ENCODE peak calls at places on chromosomes 2 and 18, in six cellular contexts. Y is GM12878, X is HepG2, N is upper lobe of left lung, K is A549, D is K562. B is an unnamed sample.

GRCh38 chr2:95698166-95698565 is 106.4 kb downstream of the TRIM43 start:
- ATAC-seq in N (no peak), Y (no peak), X (no peak), K (no peak), D (no peak), B (no peak)

GRCh38 chr2:160269365-160269764 is 69.3 kb upstream of the ITGB6 start:
- ATAC-seq in K (no peak), D (no peak), Y (no peak), N (peak), X (peak), B (no peak)

GRCh38 chr2:30188292-30188691 is 41.5 kb downstream of the YPEL5 start:
- ATAC-seq in K (no peak), N (no peak), D (no peak), Y (no peak), X (no peak), B (no peak)

GRCh38 chr2:149441255-149441654 is 110.9 kb downstream of the LYPD6 start:
- ATAC-seq in X (no peak), D (no peak), N (no peak), K (no peak), Y (no peak), B (no peak)

GRCh38 chr2:28802975-28803429 is 7.6 kb upstream of the SPDYA start:
- ATAC-seq in Y (no peak), X (no peak), K (peak), N (no peak), D (no peak), B (no peak)

GRCh38 chr18:66966171-66966570 is 362.3 kb upstream of the CDH19 start:
- ATAC-seq in N (no peak), X (no peak), Y (no peak), K (no peak), D (no peak), B (no peak)

GRCh38 chr2:199115169-199115568 is 342.6 kb downstream of the SATB2 start:
- ATAC-seq in Y (no peak), X (no peak), K (no peak), N (no peak), D (no peak), B (no peak)

GRCh38 chr2:102768253-102768652 is 6.4 kb downstream of the TMEM182 start:
- ATAC-seq in D (no peak), Y (no peak), K (no peak), X (no peak), N (no peak), B (no peak)

GRCh38 chr2:100588071-100588786 is 25.4 kb downstream of the PDCL3 start:
- ATAC-seq in N (no peak), X (no peak), Y (peak), K (peak), D (peak), B (no peak)

GRCh38 chr2:138059967-138060635 is 95.8 kb downstream of the HNMT start:
- ATAC-seq in Y (peak), X (no peak), K (peak), N (no peak), D (peak), B (peak)

GRCh38 chr2:8692783-8693768 is 11.2 kb downstream of the ID2 start:
- ATAC-seq in K (peak), Y (peak), X (peak), D (peak), N (peak), B (peak)

GRCh38 chr18:21444465-21445023 is 156.0 kb downstream of the ESCO1 start:
- ATAC-seq in N (no peak), X (peak), Y (peak), D (peak), K (peak), B (no peak)

GRCh38 chr2:202989749-202990148 is 24.9 kb upstream of the NBEAL1 start:
- ATAC-seq in N (no peak), K (no peak), Y (no peak), X (no peak), D (no peak), B (no peak)

GRCh38 chr2:16012029-16012596 is 71.8 kb downstream of the MYCN start:
- ATAC-seq in D (no peak), N (no peak), Y (no peak), K (no peak), X (no peak), B (no peak)

GRCh38 chr2:235378261-235378660 is 115.6 kb upstream of the AGAP1 start:
- ATAC-seq in Y (no peak), K (peak), N (no peak), D (no peak), X (no peak), B (no peak)

GRCh38 chr18:24189007-24189528 is 50.2 kb downstream of the CABYR start:
- ATAC-seq in K (no peak), N (peak), Y (peak), D (no peak), X (no peak), B (peak)

GRCh38 chr18:63132819-63133200 is 186.8 kb downstream of the BCL2 start:
- ATAC-seq in X (no peak), K (no peak), N (no peak), Y (no peak), D (no peak), B (no peak)

GRCh38 chr2:163191372-163191771 is 352.8 kb upstream of the KCNH7 start:
- ATAC-seq in X (peak), Y (peak), D (no peak), N (no peak), K (peak), B (no peak)

GRCh38 chr2:233746475-233747282 is 13.4 kb upstream of the UGT1A1 start:
- ATAC-seq in N (no peak), D (no peak), X (no peak), Y (no peak), K (peak), B (no peak)

GRCh38 chr18:73824684-73825083 is 322.9 kb downstream of the FBXO15 start:
- ATAC-seq in K (no peak), X (no peak), N (no peak), D (no peak), Y (no peak), B (no peak)

GRCh38 chr18:77524909-77525308 is 275.3 kb downstream of the GALR1 start:
- ATAC-seq in K (no peak), D (no peak), N (no peak), X (no peak), Y (no peak), B (no peak)

GRCh38 chr2:82283075-82283474 is 1978.5 kb upstream of the LRRTM1 start:
- ATAC-seq in N (no peak), D (no peak), X (no peak), Y (no peak), K (no peak), B (no peak)

GRCh38 chr2:85755122-85756027 is 1.6 kb downstream of the ATOH8 start:
- ATAC-seq in D (no peak), X (no peak), Y (peak), K (peak), N (peak), B (no peak)

GRCh38 chr2:171479154-171479814 is 43.0 kb upstream of the CYBRD1 start:
- ATAC-seq in N (no peak), K (no peak), Y (peak), X (no peak), D (no peak), B (no peak)

GRCh38 chr2:88843651-88844050 is 152.2 kb downstream of the RPIA start:
- ATAC-seq in Y (no peak), K (no peak), N (no peak), D (no peak), X (no peak), B (no peak)

GRCh38 chr2:194545978-194546377 is 1111.0 kb upstream of the SLC39A10 start:
- ATAC-seq in N (no peak), X (no peak), K (no peak), D (no peak), Y (peak), B (no peak)

GRCh38 chr2:163801499-163801893 is 65.7 kb upstream of the FIGN start:
- ATAC-seq in D (no peak), X (no peak), K (no peak), N (no peak), Y (no peak), B (no peak)

GRCh38 chr2:2787301-2787907 is 456.3 kb upstream of the MYT1L start:
- ATAC-seq in Y (no peak), K (no peak), D (no peak), N (no peak), X (no peak), B (no peak)

GRCh38 chr18:3605562-3606443 is 155.8 kb downstream of the TGIF1 start:
- ATAC-seq in D (peak), Y (peak), X (no peak), K (no peak), N (no peak), B (no peak)

GRCh38 chr2:179671314-179671713 is 190.1 kb downstream of the ZNF385B start:
- ATAC-seq in N (no peak), X (no peak), K (no peak), D (no peak), Y (no peak), B (peak)

GRCh38 chr2:101152195-101153076 is 1.3 kb upstream of the TBC1D8 start:
- ATAC-seq in N (peak), Y (peak), K (peak), X (peak), D (peak), B (peak)

GRCh38 chr2:11683486-11683885 is 13.5 kb upstream of the NTSR2 start:
- ATAC-seq in N (no peak), D (no peak), K (peak), Y (no peak), X (no peak), B (no peak)

GRCh38 chr18:63177822-63178525 is 141.6 kb downstream of the BCL2 start:
- ATAC-seq in X (no peak), Y (no peak), N (no peak), D (no peak), K (no peak), B (peak)

GRCh38 chr2:144389151-144389929 is 130.6 kb downstream of the ZEB2 start:
- ATAC-seq in K (peak), Y (no peak), D (peak), N (no peak), X (peak), B (no peak)

GRCh38 chr2:135021618-135022017 is 25.6 kb downstream of the MAP3K19 start:
- ATAC-seq in K (no peak), N (no peak), Y (no peak), X (no peak), D (no peak), B (no peak)

GRCh38 chr2:135022952-135023880 is 24.0 kb downstream of the MAP3K19 start:
- ATAC-seq in D (peak), Y (no peak), K (no peak), X (no peak), N (peak), B (no peak)

GRCh38 chr2:135029481-135030134 is 17.6 kb downstream of the MAP3K19 start:
- ATAC-seq in N (no peak), X (peak), Y (no peak), K (no peak), D (no peak), B (no peak)

DNA sequence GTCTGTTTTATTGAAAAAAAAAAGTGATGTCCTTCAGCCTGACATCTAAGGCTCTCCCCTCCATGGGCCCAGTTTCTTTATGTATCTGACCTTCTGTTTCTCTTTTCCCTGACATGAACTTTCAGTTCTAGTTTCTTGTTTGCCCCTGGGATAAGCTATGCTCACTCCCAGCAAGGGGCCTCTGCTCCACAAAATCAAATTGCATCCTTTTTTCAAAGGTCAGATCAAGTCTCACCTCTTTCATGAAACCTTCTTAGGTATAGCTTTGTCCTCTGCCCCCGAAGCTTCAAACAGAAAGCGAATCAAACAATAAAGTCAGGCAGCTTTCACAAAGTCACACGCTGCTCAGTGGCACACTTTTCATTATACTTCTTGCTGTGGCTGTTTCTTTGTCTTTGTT is 23.4 kb downstream of the MAP3K19 start:
- ATAC-seq in Y (no peak), N (no peak), D (no peak), K (no peak), X (peak), B (no peak)
- H3K4me3 ChIP-seq in Y (no peak), N (no peak), D (no peak), K (no peak), X (no peak), B (no peak)

GRCh38 chr2:232456296-232457120 is 555 bp downstream of the ALPI start:
- ATAC-seq in Y (no peak), X (peak), N (no peak), K (no peak), D (no peak), B (no peak)
- TF ChIP-seq CTCF in Y (no peak), X (no peak), N (no peak), K (no peak), D (no peak), B (no peak)

DNA sequence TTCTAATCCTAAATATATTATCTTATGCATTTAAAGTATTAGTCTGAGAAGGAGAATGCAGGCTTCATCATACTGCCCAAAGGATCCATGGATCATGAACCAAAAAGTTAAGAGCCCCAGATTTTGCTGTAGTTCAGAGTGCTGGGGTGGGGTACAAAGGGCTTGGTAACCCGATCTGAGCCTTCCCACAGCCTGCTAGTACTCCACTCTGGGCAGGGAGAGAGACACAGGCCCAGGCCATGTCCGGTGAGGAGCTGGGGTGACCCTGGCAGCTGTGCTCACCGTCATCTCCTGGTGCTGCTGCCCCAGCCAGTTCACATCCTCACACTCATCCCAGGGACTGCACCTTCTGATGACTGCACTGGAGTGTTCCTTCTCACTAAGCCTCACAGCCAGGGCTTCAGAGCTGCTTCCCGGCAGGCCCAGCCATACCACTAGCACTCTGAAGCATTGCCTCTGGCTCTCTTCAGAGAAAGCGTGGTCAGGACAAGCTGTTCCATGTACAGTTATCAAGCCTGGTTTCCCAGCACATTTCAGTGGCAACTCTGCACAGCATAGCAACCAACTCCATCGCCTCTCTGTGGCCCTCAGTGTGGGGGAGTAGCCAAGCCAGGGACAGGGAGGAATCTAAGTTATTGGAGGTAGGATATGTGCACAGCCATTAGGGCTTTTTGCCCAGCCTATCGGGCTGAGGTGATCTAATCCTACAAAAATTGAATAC is 189.0 kb upstream of the CTAGE1 start:
- ATAC-seq in N (no peak), X (no peak), Y (no peak), D (no peak), K (no peak), B (no peak)
- TF ChIP-seq EP300 in N (no peak), X (no peak), Y (no peak), D (no peak), K (no peak), B (no peak)

GRCh38 chr2:26184555-26185303 is 11.8 kb downstream of the GAREM2 start:
- ATAC-seq in X (peak), N (peak), Y (peak), K (peak), D (peak), B (peak)
- H3K4me3 ChIP-seq in X (no peak), N (peak), Y (peak), K (peak), D (peak), B (peak)

B was measured in gastroesophageal sphincter.